ENCODE peak calls at places on chromosomes 16 and 17, in six cellular contexts. One of them, this sample, is unnamed. For H3K4me1, the result is how much of the 10 kb centered on the place peaks cover.

GRCh38 chr17:75610103-75610984 is 22.7 kb downstream of the MYO15B start:
- DNase-seq in SK-N-SH: no peak
- DNase-seq in effector memory CD4-positive, alpha-beta T cell: no peak
- DNase-seq in MM.1S: no peak
- DNase-seq in PC-3: peak
- DNase-seq in stomach: peak
- DNase-seq in this sample: no peak

GRCh38 chr17:35588196-35588920 is 1.2 kb downstream of the AP2B1 start:
- DNase-seq in SK-N-SH: no peak
- DNase-seq in effector memory CD4-positive, alpha-beta T cell: no peak
- DNase-seq in MM.1S: no peak
- DNase-seq in PC-3: peak
- DNase-seq in stomach: no peak
- DNase-seq in this sample: no peak

GRCh38 chr16:11597268-11597690 is 10.6 kb upstream of the LITAF start:
- DNase-seq in SK-N-SH: no peak
- DNase-seq in effector memory CD4-positive, alpha-beta T cell: no peak
- DNase-seq in MM.1S: no peak
- DNase-seq in PC-3: peak
- DNase-seq in stomach: no peak
- DNase-seq in this sample: no peak

GRCh38 chr16:4736546-4736945 is 2.2 kb downstream of the DNAAF8 start:
- DNase-seq in SK-N-SH: no peak
- DNase-seq in effector memory CD4-positive, alpha-beta T cell: no peak
- DNase-seq in MM.1S: no peak
- DNase-seq in PC-3: no peak
- DNase-seq in stomach: no peak
- DNase-seq in this sample: no peak

GRCh38 chr17:55089955-55090573 is 121.5 kb downstream of the STXBP4 start:
- DNase-seq in SK-N-SH: no peak
- DNase-seq in effector memory CD4-positive, alpha-beta T cell: peak
- DNase-seq in MM.1S: no peak
- DNase-seq in PC-3: peak
- DNase-seq in stomach: no peak
- DNase-seq in this sample: no peak

GRCh38 chr17:332558-333322 is 19.9 kb downstream of the RPH3AL start:
- DNase-seq in SK-N-SH: no peak
- DNase-seq in effector memory CD4-positive, alpha-beta T cell: no peak
- DNase-seq in MM.1S: no peak
- DNase-seq in PC-3: no peak
- DNase-seq in stomach: no peak
- DNase-seq in this sample: peak

GRCh38 chr16:6218855-6219254 is 1113.8 kb upstream of the RBFOX1 start:
- DNase-seq in SK-N-SH: no peak
- DNase-seq in effector memory CD4-positive, alpha-beta T cell: no peak
- DNase-seq in MM.1S: no peak
- DNase-seq in PC-3: no peak
- DNase-seq in stomach: no peak
- DNase-seq in this sample: no peak

GRCh38 chr16:66692341-66692740 is 4.2 kb downstream of the CMTM4 start:
- DNase-seq in SK-N-SH: no peak
- DNase-seq in effector memory CD4-positive, alpha-beta T cell: no peak
- DNase-seq in MM.1S: no peak
- DNase-seq in PC-3: peak
- DNase-seq in stomach: peak
- DNase-seq in this sample: no peak

GRCh38 chr17:751269-752001 is 629 bp downstream of the GEMIN4 start:
- DNase-seq in SK-N-SH: peak
- DNase-seq in effector memory CD4-positive, alpha-beta T cell: peak
- DNase-seq in MM.1S: peak
- DNase-seq in PC-3: peak
- DNase-seq in stomach: peak
- DNase-seq in this sample: peak

GRCh38 chr17:78961571-78961970 is 18.2 kb downstream of the LGALS3BP start:
- DNase-seq in SK-N-SH: no peak
- DNase-seq in effector memory CD4-positive, alpha-beta T cell: no peak
- DNase-seq in MM.1S: no peak
- DNase-seq in PC-3: no peak
- DNase-seq in stomach: no peak
- DNase-seq in this sample: no peak

GRCh38 chr17:4509402-4509801 is 10.7 kb downstream of the SPNS2 start:
- DNase-seq in SK-N-SH: no peak
- DNase-seq in effector memory CD4-positive, alpha-beta T cell: no peak
- DNase-seq in MM.1S: peak
- DNase-seq in PC-3: no peak
- DNase-seq in stomach: peak
- DNase-seq in this sample: no peak

GRCh38 chr17:21019976-21020575 is 22.7 kb downstream of the USP22 start:
- DNase-seq in SK-N-SH: peak
- DNase-seq in effector memory CD4-positive, alpha-beta T cell: no peak
- DNase-seq in MM.1S: peak
- DNase-seq in PC-3: peak
- DNase-seq in stomach: peak
- DNase-seq in this sample: peak

GRCh38 chr17:40362696-40363479 is 1.6 kb downstream of the GJD3 start:
- DNase-seq in SK-N-SH: peak
- DNase-seq in effector memory CD4-positive, alpha-beta T cell: peak
- DNase-seq in MM.1S: peak
- DNase-seq in PC-3: peak
- DNase-seq in stomach: peak
- DNase-seq in this sample: peak

GRCh38 chr16:85112364-85112763 is at the start of gene CIBAR2:
- DNase-seq in SK-N-SH: peak
- DNase-seq in effector memory CD4-positive, alpha-beta T cell: no peak
- DNase-seq in MM.1S: no peak
- DNase-seq in PC-3: no peak
- DNase-seq in stomach: no peak
- DNase-seq in this sample: peak

GRCh38 chr16:89015271-89015859 is 38.4 kb upstream of the CBFA2T3 start:
- DNase-seq in SK-N-SH: no peak
- DNase-seq in effector memory CD4-positive, alpha-beta T cell: no peak
- DNase-seq in MM.1S: no peak
- DNase-seq in PC-3: no peak
- DNase-seq in stomach: no peak
- DNase-seq in this sample: no peak

DNA sequence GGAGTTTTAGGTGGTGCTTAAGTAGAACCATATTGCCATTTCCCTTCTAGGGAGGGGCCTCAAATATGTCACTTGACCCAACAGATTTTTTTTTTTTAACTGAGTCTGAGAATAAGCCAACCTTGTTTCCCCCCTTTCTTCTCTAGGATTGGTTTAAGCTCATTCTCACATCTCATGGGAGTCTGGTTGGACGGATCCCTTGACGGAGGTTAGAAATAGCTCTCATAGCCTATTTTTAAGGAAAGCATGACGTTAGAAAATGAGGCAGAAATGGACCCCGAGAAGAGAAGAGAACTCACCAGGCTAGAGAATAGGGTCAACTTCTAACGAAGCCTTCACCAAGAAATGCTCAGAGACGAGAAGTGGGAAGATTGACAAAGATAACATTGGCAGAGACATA is 95.1 kb upstream of the ZFHX3 start:
- DNase-seq in SK-N-SH: no peak
- DNase-seq in effector memory CD4-positive, alpha-beta T cell: no peak
- DNase-seq in MM.1S: no peak
- DNase-seq in PC-3: no peak
- DNase-seq in stomach: no peak
- DNase-seq in this sample: no peak
- H3K27ac ChIP-seq in SK-N-SH: no peak
- H3K27ac ChIP-seq in effector memory CD4-positive, alpha-beta T cell: no peak
- H3K27ac ChIP-seq in MM.1S: no peak
- H3K27ac ChIP-seq in PC-3: no peak
- H3K27ac ChIP-seq in stomach: no peak
- H3K27ac ChIP-seq in this sample: no peak

GRCh38 chr16:75243667-75244224 is 7.7 kb downstream of the BCAR1 start:
- DNase-seq in SK-N-SH: no peak
- DNase-seq in effector memory CD4-positive, alpha-beta T cell: no peak
- DNase-seq in MM.1S: no peak
- DNase-seq in PC-3: no peak
- DNase-seq in stomach: no peak
- DNase-seq in this sample: no peak

GRCh38 chr16:75239463-75240122 is 11.8 kb downstream of the BCAR1 start:
- DNase-seq in SK-N-SH: no peak
- DNase-seq in effector memory CD4-positive, alpha-beta T cell: no peak
- DNase-seq in MM.1S: no peak
- DNase-seq in PC-3: no peak
- DNase-seq in stomach: no peak
- DNase-seq in this sample: no peak

GRCh38 chr16:75241955-75242354 is 9.5 kb downstream of the BCAR1 start:
- DNase-seq in SK-N-SH: no peak
- DNase-seq in effector memory CD4-positive, alpha-beta T cell: no peak
- DNase-seq in MM.1S: no peak
- DNase-seq in PC-3: no peak
- DNase-seq in stomach: no peak
- DNase-seq in this sample: no peak

GRCh38 chr16:75238853-75239371 is 12.5 kb downstream of the BCAR1 start:
- DNase-seq in SK-N-SH: peak
- DNase-seq in effector memory CD4-positive, alpha-beta T cell: no peak
- DNase-seq in MM.1S: no peak
- DNase-seq in PC-3: no peak
- DNase-seq in stomach: no peak
- DNase-seq in this sample: peak

DNA sequence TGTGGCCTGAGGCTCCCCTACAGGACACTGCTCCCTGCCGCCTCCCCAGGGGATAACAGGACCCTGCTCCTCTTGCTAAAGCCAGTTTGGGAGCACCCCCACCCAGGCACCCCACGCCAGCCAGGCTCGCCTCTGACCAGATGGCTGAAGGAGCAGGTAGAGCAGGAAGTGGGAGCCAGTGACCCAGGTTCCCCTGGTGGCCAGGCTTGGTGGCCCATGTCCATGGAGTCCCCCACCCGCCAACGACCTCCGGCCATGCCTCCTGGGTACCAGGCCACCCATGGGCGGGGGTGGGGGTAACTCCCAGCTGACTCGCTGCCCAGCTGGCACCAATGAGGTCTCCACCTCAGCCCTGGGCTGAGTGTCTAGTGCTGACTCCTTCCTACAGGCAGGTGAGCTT is 10.0 kb downstream of the BCAR1 start:
- DNase-seq in SK-N-SH: no peak
- DNase-seq in effector memory CD4-positive, alpha-beta T cell: no peak
- DNase-seq in MM.1S: no peak
- DNase-seq in PC-3: no peak
- DNase-seq in stomach: no peak
- DNase-seq in this sample: no peak
- H3K4me1 ChIP-seq in SK-N-SH: half or more
- H3K4me1 ChIP-seq in effector memory CD4-positive, alpha-beta T cell: under half
- H3K4me1 ChIP-seq in MM.1S: under half
- H3K4me1 ChIP-seq in PC-3: under half
- H3K4me1 ChIP-seq in stomach: half or more
- H3K4me1 ChIP-seq in this sample: under half

GRCh38 chr17:31096106-31096436 is 1.3 kb downstream of the NF1 start:
- DNase-seq in SK-N-SH: peak
- DNase-seq in effector memory CD4-positive, alpha-beta T cell: no peak
- DNase-seq in MM.1S: no peak
- DNase-seq in PC-3: peak
- DNase-seq in stomach: no peak
- DNase-seq in this sample: no peak
- H3K4me3 ChIP-seq in SK-N-SH: peak
- H3K4me3 ChIP-seq in effector memory CD4-positive, alpha-beta T cell: peak
- H3K4me3 ChIP-seq in MM.1S: peak
- H3K4me3 ChIP-seq in PC-3: peak
- H3K4me3 ChIP-seq in stomach: peak
- H3K4me3 ChIP-seq in this sample: peak

DNA sequence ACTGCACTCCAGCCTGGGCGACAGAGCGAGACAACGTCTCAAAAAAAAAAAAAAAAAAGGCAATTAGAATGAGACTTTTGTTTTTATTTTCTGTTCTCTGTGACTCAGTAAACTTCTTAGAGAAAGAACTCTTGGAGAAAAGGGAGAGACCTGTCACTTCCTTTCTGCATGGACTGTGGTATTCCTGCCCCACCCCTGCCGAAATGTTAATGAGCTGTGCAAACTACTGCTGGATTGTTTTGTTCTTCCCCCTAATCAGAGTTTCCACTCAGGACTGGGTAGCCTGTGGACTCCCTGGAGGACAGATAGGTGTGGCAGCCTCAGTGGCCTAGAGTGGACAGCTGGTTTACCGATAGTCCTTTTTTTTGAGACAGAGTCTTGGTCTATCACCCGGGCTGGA is 7.2 kb downstream of the FAM234A start:
- DNase-seq in SK-N-SH: no peak
- DNase-seq in effector memory CD4-positive, alpha-beta T cell: no peak
- DNase-seq in MM.1S: no peak
- DNase-seq in PC-3: no peak
- DNase-seq in stomach: no peak
- DNase-seq in this sample: no peak
- H3K27ac ChIP-seq in SK-N-SH: no peak
- H3K27ac ChIP-seq in effector memory CD4-positive, alpha-beta T cell: no peak
- H3K27ac ChIP-seq in MM.1S: no peak
- H3K27ac ChIP-seq in PC-3: no peak
- H3K27ac ChIP-seq in stomach: no peak
- H3K27ac ChIP-seq in this sample: no peak

GRCh38 chr16:29809850-29810698 is 1.9 kb upstream of the PRRT2 start:
- DNase-seq in SK-N-SH: no peak
- DNase-seq in effector memory CD4-positive, alpha-beta T cell: peak
- DNase-seq in MM.1S: no peak
- DNase-seq in PC-3: peak
- DNase-seq in stomach: no peak
- DNase-seq in this sample: no peak

GRCh38 chr16:29808219-29808900 is 2.0 kb downstream of the MAZ start:
- DNase-seq in SK-N-SH: no peak
- DNase-seq in effector memory CD4-positive, alpha-beta T cell: no peak
- DNase-seq in MM.1S: no peak
- DNase-seq in PC-3: no peak
- DNase-seq in stomach: no peak
- DNase-seq in this sample: no peak

GRCh38 chr16:29807426-29808218 is 1.3 kb downstream of the MAZ start:
- DNase-seq in SK-N-SH: peak
- DNase-seq in effector memory CD4-positive, alpha-beta T cell: peak
- DNase-seq in MM.1S: peak
- DNase-seq in PC-3: peak
- DNase-seq in stomach: peak
- DNase-seq in this sample: peak

GRCh38 chr16:29810699-29811169 is 1.3 kb upstream of the PRRT2 start:
- DNase-seq in SK-N-SH: no peak
- DNase-seq in effector memory CD4-positive, alpha-beta T cell: no peak
- DNase-seq in MM.1S: no peak
- DNase-seq in PC-3: no peak
- DNase-seq in stomach: no peak
- DNase-seq in this sample: no peak

DNA sequence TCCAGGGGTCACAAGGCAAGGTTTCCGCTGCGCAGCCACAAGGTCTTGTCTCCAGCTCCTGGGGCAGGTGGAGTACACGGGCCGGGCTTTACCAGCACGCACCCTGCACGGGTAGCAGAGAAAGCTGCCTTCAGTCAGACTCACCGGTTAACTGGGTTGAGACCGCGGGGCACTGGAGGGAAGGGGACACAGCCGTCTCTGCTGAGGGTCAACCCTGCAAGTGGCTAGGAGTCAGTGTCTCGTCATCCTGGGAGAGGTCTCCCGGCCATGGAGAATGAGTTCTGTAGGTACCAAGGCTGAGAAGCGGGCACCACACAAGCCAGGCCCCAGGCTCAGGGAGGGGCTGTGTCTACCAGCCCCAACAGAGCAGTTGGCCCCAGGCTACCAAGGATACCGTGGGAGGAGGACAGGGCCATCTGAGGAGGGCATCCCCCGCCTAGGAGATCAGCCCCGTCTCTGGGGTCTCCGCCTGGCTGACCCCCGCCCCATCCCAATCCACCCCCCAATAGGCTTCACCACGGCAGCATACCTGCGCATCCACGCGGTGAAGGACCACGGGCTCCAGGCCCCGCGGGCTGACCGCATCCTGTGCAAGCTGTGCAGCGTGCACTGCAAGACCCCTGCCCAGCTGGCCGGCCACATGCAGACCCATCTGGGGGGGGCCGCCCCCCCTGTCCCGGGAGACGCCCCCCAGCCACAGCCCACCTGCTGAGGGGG is 2.8 kb upstream of the PRRT2 start:
- DNase-seq in SK-N-SH: no peak
- DNase-seq in effector memory CD4-positive, alpha-beta T cell: no peak
- DNase-seq in MM.1S: no peak
- DNase-seq in PC-3: no peak
- DNase-seq in stomach: no peak
- DNase-seq in this sample: no peak
- H3K4me1 ChIP-seq in SK-N-SH: under half
- H3K4me1 ChIP-seq in effector memory CD4-positive, alpha-beta T cell: half or more
- H3K4me1 ChIP-seq in MM.1S: under half
- H3K4me1 ChIP-seq in PC-3: under half
- H3K4me1 ChIP-seq in stomach: half or more
- H3K4me1 ChIP-seq in this sample: under half